ENCODE peak calls at places on chromosomes 11 and 22, in five cellular contexts. G is activated CD4-positive, CD25-positive, alpha-beta regulatory T cell treated with anti-CD3 and anti-CD28 coated beads, Interleukin-2, amount 50 U/mL, for 72 hours; L is KG1; N is ureter; T is HEK293T. A is an unnamed sample.

GRCh38 chr11:70545626-70545945 is 147.3 kb downstream of the CTTN start:
- DNase-seq in G (no peak), L (no peak), N (no peak), T (no peak), A (no peak)

GRCh38 chr11:86523738-86524602 is 148.4 kb downstream of the ME3 start:
- DNase-seq in G (no peak), L (no peak), N (no peak), T (no peak), A (no peak)

GRCh38 chr22:21444701-21445436 is 22.3 kb upstream of the TMEM191C start:
- DNase-seq in G (peak), L (no peak), N (peak), T (no peak), A (peak)

GRCh38 chr11:118437046-118437735 is 899 bp downstream of the KMT2A start:
- DNase-seq in G (peak), L (no peak), N (peak), T (peak), A (peak)

GRCh38 chr11:60914620-60915249 is 777 bp downstream of the TMEM109 start:
- DNase-seq in G (peak), L (peak), N (no peak), T (peak), A (peak)

GRCh38 chr11:116545912-116546311 is 226.9 kb downstream of the BUD13 start:
- DNase-seq in G (no peak), L (no peak), N (no peak), T (no peak), A (no peak)

GRCh38 chr11:36350137-36350513 is 54.0 kb downstream of the PRR5L start:
- DNase-seq in G (no peak), L (no peak), N (no peak), T (no peak), A (no peak)

GRCh38 chr11:64661146-64661545 is 61.9 kb downstream of the NRXN2 start:
- DNase-seq in G (no peak), L (no peak), N (no peak), T (no peak), A (no peak)

GRCh38 chr11:59556115-59556882 is 45.0 kb downstream of the OR4D9 start:
- DNase-seq in G (peak), L (peak), N (peak), T (no peak), A (peak)

GRCh38 chr22:25202290-25202921 is 2.7 kb downstream of the CRYBB3 start:
- DNase-seq in G (peak), L (no peak), N (peak), T (peak), A (peak)

GRCh38 chr11:132648841-132649240 is 883.5 kb downstream of the OPCML start:
- DNase-seq in G (no peak), L (no peak), N (no peak), T (no peak), A (no peak)

GRCh38 chr11:114180301-114181055 is 115.7 kb upstream of the NNMT start:
- DNase-seq in G (no peak), L (no peak), N (no peak), T (no peak), A (peak)

GRCh38 chr11:3894128-3894731 is 38.8 kb downstream of the STIM1 start:
- DNase-seq in G (no peak), L (peak), N (no peak), T (no peak), A (no peak)

GRCh38 chr11:100612766-100613165 is 74.3 kb upstream of the ARHGAP42 start:
- DNase-seq in G (no peak), L (no peak), N (no peak), T (no peak), A (no peak)

GRCh38 chr11:9895016-9895415 is 231.1 kb downstream of the SWAP70 start:
- DNase-seq in G (no peak), L (no peak), N (no peak), T (no peak), A (no peak)

A was measured in endothelial cell.